ENCODE peak calls at places on chromosomes 7 and 10, in ten cellular contexts. K is fibroblast of mammary gland, F is prostate gland, Q is A549, R is lung, I is gastrocnemius medialis, C is astrocyte of the spinal cord, J is lower lobe of right lung, M is AG09319, V is B cell. O is an unnamed sample.
A peak's percentile ranks its signal among the peaks of the same experiment; 100 is the strongest.

GRCh38 chr7:73537051-73537450 is 15.0 kb upstream of the BAZ1B start:
- DNase-seq in K (no peak), F (no peak), Q (no peak), R (no peak), I (no peak), C (no peak), J (peak; percentile 46), M (no peak), V (no peak), O (no peak)

GRCh38 chr7:151859948-151860685 is 16.8 kb downstream of the PRKAG2 start:
- DNase-seq in K (no peak), F (no peak), Q (no peak), R (no peak), I (no peak), C (no peak), J (peak; percentile 30), M (no peak), V (no peak), O (no peak)

GRCh38 chr10:131824371-131825149 is 76.2 kb upstream of the PPP2R2D start:
- DNase-seq in K (no peak), F (no peak), Q (no peak), R (no peak), I (no peak), C (no peak), J (peak; percentile 35), M (no peak), V (no peak), O (peak; percentile 31)

GRCh38 chr7:3032256-3032655 is 11.4 kb downstream of the CARD11 start:
- DNase-seq in K (no peak), F (no peak), Q (no peak), R (no peak), I (no peak), C (no peak), J (no peak), M (no peak), V (no peak), O (no peak)

GRCh38 chr7:151310578-151310977 is 31.0 kb upstream of the NUB1 start:
- DNase-seq in K (peak; percentile 40), F (no peak), Q (peak; percentile 46), R (no peak), I (no peak), C (no peak), J (no peak), M (no peak), V (no peak), O (no peak)

GRCh38 chr10:119116326-119116951 is 12.5 kb downstream of the DENND10 start:
- DNase-seq in K (no peak), F (no peak), Q (no peak), R (no peak), I (no peak), C (no peak), J (no peak), M (no peak), V (no peak), O (no peak)

GRCh38 chr10:112456533-112456932 is 9.5 kb downstream of the VTI1A start:
- DNase-seq in K (no peak), F (no peak), Q (no peak), R (no peak), I (no peak), C (no peak), J (no peak), M (no peak), V (no peak), O (no peak)

GRCh38 chr7:44101304-44101965 is 2.7 kb upstream of the AEBP1 start:
- DNase-seq in K (no peak), F (no peak), Q (no peak), R (no peak), I (no peak), C (no peak), J (no peak), M (no peak), V (no peak), O (no peak)

GRCh38 chr7:141704741-141705140 is 2.8 kb upstream of the DENND11 start:
- DNase-seq in K (peak; percentile 27), F (no peak), Q (no peak), R (no peak), I (no peak), C (no peak), J (no peak), M (no peak), V (no peak), O (no peak)

GRCh38 chr7:28516390-28517145 is 104.2 kb downstream of the CREB5 start:
- DNase-seq in K (no peak), F (no peak), Q (no peak), R (no peak), I (no peak), C (no peak), J (no peak), M (no peak), V (no peak), O (no peak)

GRCh38 chr7:98771519-98772241 is 98.1 kb downstream of the TMEM130 start:
- DNase-seq in K (peak; percentile 73), F (no peak), Q (no peak), R (no peak), I (peak; percentile 27), C (peak; percentile 49), J (no peak), M (no peak), V (no peak), O (no peak)

GRCh38 chr10:8006274-8006999 is 48.1 kb upstream of the GATA3 start:
- DNase-seq in K (no peak), F (no peak), Q (no peak), R (no peak), I (no peak), C (no peak), J (no peak), M (no peak), V (no peak), O (no peak)

GRCh38 chr7:84196007-84196551 is 1.5 kb upstream of the SEMA3A start:
- DNase-seq in K (peak; percentile 50), F (no peak), Q (peak; percentile 74), R (no peak), I (no peak), C (peak; percentile 68), J (no peak), M (peak; percentile 46), V (no peak), O (no peak)

GRCh38 chr7:128452552-128452951 is 3.1 kb upstream of the HILPDA start:
- DNase-seq in K (no peak), F (no peak), Q (no peak), R (no peak), I (no peak), C (no peak), J (no peak), M (no peak), V (no peak), O (no peak)
- TF ChIP-seq CTCF in K (no peak), F (no peak), Q (no peak), R (no peak), I (no peak), C (no peak), J (no peak), M (no peak), V (no peak), O (no peak)

GRCh38 chr7:92293887-92294616 is 48.3 kb downstream of the ANKIB1 start:
- DNase-seq in K (peak; percentile 9), F (no peak), Q (no peak), R (no peak), I (no peak), C (no peak), J (no peak), M (no peak), V (no peak), O (no peak)
- TF ChIP-seq CTCF in K (no peak), F (no peak), Q (no peak), R (no peak), I (no peak), C (no peak), J (no peak), M (no peak), V (no peak), O (no peak)

GRCh38 chr7:23941551-23941950 is 231.5 kb downstream of the STK31 start:
- DNase-seq in K (no peak), F (no peak), Q (no peak), R (no peak), I (no peak), C (no peak), J (no peak), M (no peak), V (no peak), O (no peak)

GRCh38 chr7:23942032-23942431 is 232.0 kb downstream of the STK31 start:
- DNase-seq in K (no peak), F (no peak), Q (no peak), R (no peak), I (no peak), C (no peak), J (no peak), M (no peak), V (no peak), O (no peak)

GRCh38 chr7:23938230-23938629 is 228.2 kb downstream of the STK31 start:
- DNase-seq in K (no peak), F (no peak), Q (no peak), R (no peak), I (no peak), C (no peak), J (no peak), M (no peak), V (no peak), O (no peak)

GRCh38 chr7:23944131-23944530 is 234.1 kb downstream of the STK31 start:
- DNase-seq in K (no peak), F (no peak), Q (no peak), R (no peak), I (no peak), C (no peak), J (no peak), M (no peak), V (no peak), O (no peak)

DNA sequence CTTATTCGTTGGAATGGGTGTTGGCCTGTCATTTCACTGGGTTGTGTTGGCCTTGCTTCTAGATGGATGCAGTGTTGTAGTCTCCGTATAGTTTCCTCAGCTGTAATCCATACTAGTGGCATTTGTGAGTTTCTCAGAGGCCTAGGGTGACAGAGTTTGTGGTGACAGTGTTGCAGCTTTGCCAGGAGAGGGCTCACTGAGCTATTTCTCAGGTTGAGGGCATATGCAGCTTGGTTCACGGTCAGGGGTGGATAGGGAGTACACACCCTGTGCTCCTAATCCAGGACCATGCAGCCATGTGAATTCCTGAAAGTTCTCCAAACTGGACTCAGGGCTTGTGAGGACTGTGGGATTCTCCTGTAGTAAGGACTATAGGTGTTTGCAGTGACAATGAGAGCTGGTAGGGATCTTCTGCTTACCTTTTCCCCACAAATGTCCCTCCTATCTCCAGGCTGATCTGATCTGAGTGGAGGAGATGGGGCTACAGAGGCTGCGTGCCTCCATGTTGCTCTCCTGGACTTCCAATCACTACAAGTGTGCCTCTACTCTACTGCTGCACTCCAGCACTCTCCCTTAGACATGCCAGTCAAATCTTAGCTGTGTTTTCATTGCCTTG is 229.0 kb downstream of the STK31 start:
- DNase-seq in K (peak; percentile 1), F (peak; percentile 12), Q (peak; percentile 53), R (no peak), I (no peak), C (peak; percentile 30), J (no peak), M (no peak), V (no peak), O (no peak)
- TF ChIP-seq CTCF in K (peak; percentile 16), F (no peak), Q (peak; percentile 40), R (no peak), I (no peak), C (peak; percentile 65), J (no peak), M (peak; percentile 35), V (no peak), O (no peak)

DNA sequence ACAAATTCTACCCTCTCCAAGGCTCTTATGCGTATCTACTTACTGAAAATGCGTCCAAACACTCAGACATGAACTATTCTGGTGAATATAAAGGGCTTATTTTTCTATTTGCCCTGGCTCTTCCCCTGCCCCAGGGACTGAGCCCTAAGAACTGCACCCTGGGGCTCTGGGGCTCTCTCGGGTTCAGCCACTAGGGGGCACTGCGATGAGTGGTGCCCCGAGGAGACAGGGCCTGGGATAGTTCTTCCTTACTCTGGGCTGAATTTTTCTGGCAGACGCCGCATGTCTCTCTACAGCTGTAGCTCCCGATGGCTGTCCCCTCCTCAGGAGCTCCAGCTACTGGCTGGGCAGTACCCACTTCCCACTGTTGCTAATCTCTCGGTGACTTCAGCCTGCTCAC is 30.8 kb upstream of the GSDME start:
- DNase-seq in K (no peak), F (no peak), Q (no peak), R (no peak), I (no peak), C (no peak), J (no peak), M (no peak), V (no peak), O (no peak)
- TF ChIP-seq CTCF in K (peak; percentile 45), F (no peak), Q (peak; percentile 27), R (no peak), I (peak; percentile 25), C (peak; percentile 54), J (peak; percentile 29), M (peak; percentile 29), V (peak; percentile 25), O (peak; percentile 71)